ENCODE peak calls at places on chromosomes 12 and 14, in five cellular contexts. L, C, W, V and E are unnamed samples.

GRCh38 chr14:91582761-91583160 is 72.7 kb upstream of the PPP4R3A start:
- DNase-seq in L (no peak), C (no peak), W (no peak), V (no peak), E (no peak)

GRCh38 chr14:35336171-35337073 is 44.2 kb downstream of the PSMA6 start:
- DNase-seq in L (no peak), C (peak; percentile 97), W (peak; percentile 98), V (peak; percentile 45), E (no peak)

GRCh38 chr12:81626406-81626805 is 132.7 kb downstream of the PPFIA2 start:
- DNase-seq in L (no peak), C (no peak), W (no peak), V (no peak), E (no peak)

GRCh38 chr14:58793096-58793740 is 155.5 kb downstream of the DACT1 start:
- DNase-seq in L (no peak), C (no peak), W (peak; percentile 24), V (no peak), E (no peak)

GRCh38 chr12:124923906-124924734 is 9.7 kb upstream of the UBC start:
- DNase-seq in L (no peak), C (peak; percentile 70), W (peak; percentile 84), V (no peak), E (no peak)

GRCh38 chr12:31362759-31363415 is 36.9 kb upstream of the SINHCAF start:
- DNase-seq in L (peak; percentile 17), C (peak; percentile 37), W (no peak), V (no peak), E (no peak)

GRCh38 chr14:102848830-102849521 is 71.7 kb downstream of the TRAF3 start:
- DNase-seq in L (no peak), C (no peak), W (peak; percentile 44), V (no peak), E (no peak)

GRCh38 chr14:94174622-94175402 is 690 bp downstream of the PPP4R4 start:
- DNase-seq in L (no peak), C (no peak), W (no peak), V (no peak), E (peak; percentile 19)

GRCh38 chr12:64889434-64890216 is 65.2 kb downstream of the TBC1D30 start:
- DNase-seq in L (no peak), C (no peak), W (peak; percentile 31), V (no peak), E (no peak)

GRCh38 chr14:25032092-25032784 is 17.7 kb downstream of the STXBP6 start:
- DNase-seq in L (no peak), C (no peak), W (no peak), V (no peak), E (no peak)

GRCh38 chr12:62166525-62166924 is 93.7 kb upstream of the USP15 start:
- DNase-seq in L (no peak), C (no peak), W (peak; percentile 66), V (no peak), E (no peak)

GRCh38 chr14:87196436-87196835 is 796.5 kb downstream of the GALC start:
- DNase-seq in L (no peak), C (no peak), W (peak; percentile 6), V (no peak), E (no peak)

GRCh38 chr12:54135621-54136027 is 53.2 kb downstream of the SMUG1 start:
- DNase-seq in L (no peak), C (no peak), W (no peak), V (no peak), E (peak; percentile 71)

GRCh38 chr12:82187595-82187994 is 170.6 kb downstream of the CCDC59 start:
- DNase-seq in L (no peak), C (no peak), W (no peak), V (no peak), E (no peak)

GRCh38 chr12:5439788-5440300 is 7.9 kb downstream of the NTF3 start:
- DNase-seq in L (no peak), C (no peak), W (no peak), V (no peak), E (no peak)

GRCh38 chr14:54447231-54447692 is 6.1 kb upstream of the CNIH1 start:
- DNase-seq in L (no peak), C (peak; percentile 79), W (peak; percentile 85), V (no peak), E (no peak)

GRCh38 chr12:67394600-67394999 is 125.4 kb downstream of the CAND1 start:
- DNase-seq in L (no peak), C (peak; percentile 88), W (peak; percentile 72), V (no peak), E (no peak)

GRCh38 chr14:51188566-51189185 is 51.4 kb upstream of the TMX1 start:
- DNase-seq in L (no peak), C (no peak), W (peak; percentile 18), V (no peak), E (no peak)

GRCh38 chr14:32933943-32934890 is 4.5 kb upstream of the NPAS3 start:
- DNase-seq in L (no peak), C (peak; percentile 17), W (peak; percentile 22), V (peak; percentile 38), E (peak; percentile 29)

GRCh38 chr14:39241637-39242036 is 7.9 kb downstream of the MIA2 start:
- DNase-seq in L (no peak), C (no peak), W (no peak), V (no peak), E (no peak)

GRCh38 chr12:65490193-65490592 is 211.7 kb downstream of the MSRB3 start:
- DNase-seq in L (no peak), C (peak; percentile 14), W (no peak), V (no peak), E (no peak)

GRCh38 chr14:77316872-77317271 is 3.8 kb downstream of the POMT2 start:
- DNase-seq in L (no peak), C (peak; percentile 60), W (peak; percentile 17), V (no peak), E (no peak)

GRCh38 chr14:59243174-59243573 is 54.7 kb downstream of the DAAM1 start:
- DNase-seq in L (no peak), C (no peak), W (no peak), V (no peak), E (no peak)

GRCh38 chr12:105278043-105278697 is 42.2 kb upstream of the APPL2 start:
- DNase-seq in L (no peak), C (no peak), W (peak; percentile 30), V (no peak), E (no peak)

GRCh38 chr14:100698719-100699448 is 27.8 kb upstream of the DLK1 start:
- DNase-seq in L (no peak), C (no peak), W (no peak), V (no peak), E (no peak)

GRCh38 chr14:67620217-67620789 is 583 bp downstream of the ARG2 start:
- DNase-seq in L (no peak), C (peak; percentile 33), W (no peak), V (no peak), E (no peak)

GRCh38 chr12:109735825-109736551 is 22.4 kb downstream of the FAM222A start:
- DNase-seq in L (peak; percentile 12), C (no peak), W (no peak), V (no peak), E (peak; percentile 8)

GRCh38 chr14:35987731-35988130 is 161.6 kb downstream of the BRMS1L start:
- DNase-seq in L (no peak), C (no peak), W (no peak), V (no peak), E (no peak)

GRCh38 chr14:31127690-31128089 is 79.9 kb downstream of the HECTD1 start:
- DNase-seq in L (no peak), C (peak; percentile 16), W (no peak), V (no peak), E (no peak)

GRCh38 chr14:101982621-101983020 is 18.2 kb downstream of the DYNC1H1 start:
- DNase-seq in L (no peak), C (no peak), W (no peak), V (no peak), E (no peak)

GRCh38 chr14:103316723-103317122 is 17.3 kb upstream of the EIF5 start:
- DNase-seq in L (no peak), C (no peak), W (no peak), V (no peak), E (no peak)

GRCh38 chr12:53782093-53782703 is 30.4 kb upstream of the CISTR start:
- DNase-seq in L (no peak), C (no peak), W (no peak), V (no peak), E (no peak)

GRCh38 chr12:109737631-109738030 is 24.0 kb downstream of the FAM222A start:
- DNase-seq in L (no peak), C (no peak), W (no peak), V (no peak), E (peak; percentile 10)

GRCh38 chr12:25648460-25648859 is 95.4 kb upstream of the LMNTD1 start:
- DNase-seq in L (no peak), C (peak; percentile 78), W (peak; percentile 73), V (peak; percentile 24), E (no peak)

GRCh38 chr12:115467531-115467930 is 783.6 kb upstream of the TBX3 start:
- DNase-seq in L (no peak), C (no peak), W (no peak), V (no peak), E (no peak)

DNA sequence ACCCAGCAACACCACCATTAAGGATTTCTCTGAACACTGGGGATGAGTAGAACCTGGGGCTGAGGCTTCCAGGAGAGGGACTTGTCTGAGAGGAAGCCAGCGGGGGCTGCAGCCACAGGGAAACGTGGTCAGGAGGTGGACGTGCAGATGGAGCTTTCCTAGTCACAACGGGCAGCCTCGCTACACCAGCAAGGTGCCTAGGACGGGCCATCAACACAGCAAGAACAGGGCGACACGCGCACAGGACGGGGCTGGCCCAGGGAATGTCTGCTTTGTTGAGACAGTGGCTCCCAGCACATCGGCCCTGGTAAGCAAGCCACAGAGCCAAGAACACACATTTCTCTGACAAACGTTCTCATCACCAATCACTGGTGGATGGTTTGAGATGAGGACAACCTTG is 25.3 kb downstream of the ANKLE2 start:
- DNase-seq in L (no peak), C (no peak), W (no peak), V (no peak), E (no peak)
- TF ChIP-seq CTCF in L (no peak), C (no peak), W (no peak), V (no peak), E (no peak)

GRCh38 chr12:51521554-51522276 is 69.3 kb upstream of the SCN8A start:
- DNase-seq in L (no peak), C (no peak), W (peak; percentile 31), V (no peak), E (no peak)
- TF ChIP-seq CTCF in L (no peak), C (peak; percentile 32), W (peak; percentile 26), V (no peak), E (no peak)

GRCh38 chr14:41868396-41868795 is 261.7 kb downstream of the LRFN5 start:
- DNase-seq in L (no peak), C (no peak), W (no peak), V (no peak), E (no peak)
- TF ChIP-seq CTCF in L (no peak), C (no peak), W (no peak), V (no peak), E (no peak)

GRCh38 chr12:71684081-71684480 is 1.8 kb upstream of the TMEM19 start:
- DNase-seq in L (no peak), C (no peak), W (peak; percentile 63), V (no peak), E (no peak)

GRCh38 chr12:71686658-71687025 is 760 bp downstream of the TMEM19 start:
- DNase-seq in L (no peak), C (peak; percentile 33), W (peak; percentile 60), V (no peak), E (no peak)

GRCh38 chr12:71683633-71684032 is 2.2 kb upstream of the TMEM19 start:
- DNase-seq in L (no peak), C (no peak), W (no peak), V (no peak), E (no peak)

GRCh38 chr12:71685312-71685906 is 473 bp upstream of the TMEM19 start:
- DNase-seq in L (no peak), C (no peak), W (no peak), V (no peak), E (no peak)

GRCh38 chr12:71685961-71686657 is at the start of gene TMEM19:
- DNase-seq in L (peak; percentile 78), C (peak; percentile 91), W (peak; percentile 86), V (peak; percentile 84), E (peak; percentile 79)
- TF ChIP-seq CTCF in L (no peak), C (peak; percentile 65), W (peak; percentile 3), V (no peak), E (peak; percentile 29)